ENCODE peak calls at places on chromosomes 12 and 14, in four cellular contexts. J, T, D and P are unnamed samples.

GRCh38 chr14:30966415-30967363 is 58.8 kb upstream of the AP4S1 start:
- DNase-seq in J (no peak), D (no peak), T (peak; percentile 56), P (peak; percentile 16)

GRCh38 chr14:64234877-64235651 is 59.1 kb downstream of the ESR2 start:
- DNase-seq in J (no peak), D (no peak), T (no peak), P (peak; percentile 42)

GRCh38 chr12:91833780-91834359 is 311.8 kb downstream of the BTG1 start:
- DNase-seq in D (no peak), T (no peak), J (no peak), P (no peak)

GRCh38 chr14:95305940-95306339 is 13.8 kb downstream of the CLMN start:
- DNase-seq in D (no peak), J (no peak), T (no peak), P (no peak)

GRCh38 chr12:54381136-54381535 is 3.4 kb downstream of the ZNF385A start:
- DNase-seq in D (no peak), J (no peak), T (no peak), P (no peak)

GRCh38 chr14:23562822-23563472 is 4.6 kb downstream of the AP1G2 start:
- DNase-seq in D (peak; percentile 62), T (peak; percentile 68), J (no peak), P (peak; percentile 41)

GRCh38 chr12:121925361-121925725 is 7.0 kb downstream of the CFAP251 start:
- DNase-seq in D (peak; percentile 88), J (peak; percentile 59), T (no peak), P (peak; percentile 82)

GRCh38 chr14:20469890-20470858 is 968 bp downstream of the PNP start:
- DNase-seq in D (peak; percentile 45), J (no peak), T (peak; percentile 88), P (peak; percentile 53)

GRCh38 chr12:84357314-84357713 is 555.3 kb downstream of the SLC6A15 start:
- DNase-seq in T (no peak), D (no peak), J (no peak), P (no peak)

GRCh38 chr12:2046959-2047358 is 5.8 kb upstream of the CACNA1C start:
- DNase-seq in T (no peak), J (no peak), D (no peak), P (no peak)

GRCh38 chr12:5708371-5708770 is 236.7 kb downstream of the ANO2 start:
- DNase-seq in D (no peak), T (no peak), J (no peak), P (no peak)

GRCh38 chr14:74988131-74988530 is 14.6 kb upstream of the EIF2B2 start:
- DNase-seq in T (no peak), J (no peak), D (peak; percentile 55), P (peak; percentile 10)

GRCh38 chr12:94074970-94075695 is 73.2 kb upstream of the PLXNC1 start:
- DNase-seq in J (peak; percentile 63), D (peak; percentile 91), T (peak; percentile 67), P (peak; percentile 90)

GRCh38 chr14:21069388-21070082 is 569 bp upstream of the ARHGEF40 start:
- DNase-seq in D (peak; percentile 37), T (peak; percentile 12), J (no peak), P (no peak)

GRCh38 chr12:68557011-68557715 is 53.5 kb upstream of the RAP1B start:
- DNase-seq in D (peak; percentile 88), J (peak; percentile 69), T (no peak), P (peak; percentile 53)

GRCh38 chr12:107019546-107019945 is 32.6 kb upstream of the MTERF2 start:
- DNase-seq in D (no peak), J (no peak), T (no peak), P (no peak)

GRCh38 chr14:96584199-96584906 is 82.2 kb downstream of the PAPOLA start:
- DNase-seq in D (no peak), T (peak; percentile 61), J (no peak), P (peak; percentile 18)

GRCh38 chr12:66188584-66189475 is at the start of gene IRAK3:
- DNase-seq in T (peak; percentile 94), J (no peak), D (peak; percentile 49), P (peak; percentile 66)

GRCh38 chr12:122868471-122869177 is 27.3 kb downstream of the VPS37B start:
- DNase-seq in T (no peak), J (no peak), D (no peak), P (no peak)

GRCh38 chr14:23099212-23099861 is 4.0 kb downstream of the C14orf119 start:
- DNase-seq in J (no peak), T (no peak), D (no peak), P (no peak)

GRCh38 chr14:100298551-100299237 is 7.5 kb downstream of the SLC25A29 start:
- DNase-seq in T (no peak), D (no peak), J (no peak), P (no peak)

GRCh38 chr12:94650143-94651056 is at the start of gene TMCC3:
- DNase-seq in J (no peak), D (no peak), T (peak; percentile 55), P (peak; percentile 43)

GRCh38 chr14:21711360-21711961 is 37.8 kb upstream of the OR4E1 start:
- DNase-seq in T (peak; percentile 57), D (peak; percentile 40), J (no peak), P (peak; percentile 49)

GRCh38 chr14:22552001-22552826 is 36.8 kb downstream of the DAD1 start:
- DNase-seq in D (no peak), T (no peak), J (no peak), P (no peak)

GRCh38 chr12:120784804-120785203 is 59.2 kb downstream of the ACADS start:
- DNase-seq in T (no peak), D (no peak), J (no peak), P (no peak)

GRCh38 chr12:110269622-110270124 is 11.4 kb upstream of the ATP2A2 start:
- DNase-seq in J (no peak), T (peak; percentile 70), D (peak; percentile 84), P (peak; percentile 83)

GRCh38 chr14:63179383-63179782 is 24.9 kb upstream of the RHOJ start:
- DNase-seq in D (no peak), T (no peak), J (no peak), P (no peak)

GRCh38 chr12:86712425-86712843 is 456.2 kb upstream of the MGAT4C start:
- DNase-seq in T (peak; percentile 36), J (peak; percentile 97), D (peak; percentile 97), P (peak; percentile 97)

GRCh38 chr12:62272936-62273552 is 12.8 kb downstream of the USP15 start:
- DNase-seq in J (no peak), T (no peak), D (no peak), P (no peak)

GRCh38 chr12:79023261-79023660 is 158.7 kb downstream of the SYT1 start:
- DNase-seq in J (no peak), D (no peak), T (no peak), P (peak; percentile 32)

GRCh38 chr12:87660987-87661769 is 368.0 kb downstream of the C12orf50 start:
- DNase-seq in J (no peak), T (no peak), D (no peak), P (no peak)

GRCh38 chr14:26389646-26390508 is 208.0 kb downstream of the NOVA1 start:
- DNase-seq in T (no peak), D (peak; percentile 19), J (no peak), P (peak; percentile 6)

GRCh38 chr12:59149995-59150642 is 229.8 kb upstream of the LRIG3 start:
- DNase-seq in D (peak; percentile 86), J (no peak), T (peak; percentile 78), P (peak; percentile 87)

GRCh38 chr12:101935769-101936741 is 58.7 kb downstream of the DRAM1 start:
- DNase-seq in J (peak; percentile 90), T (no peak), D (peak; percentile 98), P (peak; percentile 99)

GRCh38 chr12:47307680-47308399 is 228.1 kb upstream of the AMIGO2 start:
- DNase-seq in D (peak; percentile 75), T (peak; percentile 86), J (no peak), P (peak; percentile 79)
- H3K4me3 ChIP-seq in D (no peak overlapping the region), T (no peak overlapping the region), J (no peak overlapping the region), P (no peak overlapping the region)

GRCh38 chr14:89411976-89412375 is 5.1 kb downstream of the FOXN3 start:
- DNase-seq in T (no peak), J (no peak), D (no peak), P (no peak)
- TF ChIP-seq CTCF in T (no peak), J (no peak), D (no peak), P (no peak)

GRCh38 chr12:113333111-113333750 is 1.7 kb downstream of the SLC8B1 start:
- DNase-seq in J (no peak), T (no peak), D (no peak), P (no peak)
- H3K4me3 ChIP-seq in J (no peak overlapping the region), T (peak overlapping the region; percentile 95), D (no peak overlapping the region), P (no peak overlapping the region)

GRCh38 chr14:43894534-43894933 is 612.5 kb downstream of the FSCB start:
- DNase-seq in J (no peak), D (no peak), T (peak; percentile 48), P (peak; percentile 1)

GRCh38 chr14:43896044-43896443 is 611.0 kb downstream of the FSCB start:
- DNase-seq in D (no peak), J (no peak), T (no peak), P (no peak)

GRCh38 chr14:43900173-43900655 is 606.9 kb downstream of the FSCB start:
- DNase-seq in J (no peak), D (no peak), T (no peak), P (no peak)

GRCh38 chr14:43901950-43902349 is 605.1 kb downstream of the FSCB start:
- DNase-seq in J (no peak), D (no peak), T (no peak), P (no peak)

DNA sequence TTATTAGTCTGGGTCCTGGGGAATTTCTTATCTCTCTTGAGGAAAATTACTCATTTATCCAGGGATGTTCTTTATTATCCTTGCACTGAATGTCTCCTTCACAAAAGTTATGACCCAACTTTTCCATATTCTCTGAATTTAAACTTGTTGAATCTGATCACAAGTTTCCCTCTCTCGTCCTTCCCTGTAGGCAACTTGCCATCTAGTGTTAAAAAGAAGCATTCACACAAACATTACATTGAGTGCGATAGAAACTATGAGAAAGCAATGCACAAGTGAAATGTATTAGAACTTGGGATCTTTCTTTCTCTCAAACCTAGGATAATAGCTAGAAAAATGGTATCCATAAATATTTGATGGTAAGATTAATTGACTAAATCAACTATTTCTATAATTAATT is 608.4 kb downstream of the FSCB start:
- DNase-seq in T (no peak), D (no peak), J (no peak), P (no peak)
- TF ChIP-seq CTCF in T (no peak), D (no peak), J (no peak), P (no peak)

GRCh38 chr12:53051881-53052412 is 2.1 kb downstream of the TNS2 start:
- DNase-seq in D (no peak), T (no peak), J (no peak), P (no peak)
- H3K4me3 ChIP-seq in D (peak overlapping the region; percentile 93), T (no peak overlapping the region), J (peak overlapping the region; percentile 78), P (peak overlapping the region; percentile 89)